ENCODE peak calls at places on chromosomes 1 and 21, in ten cellular contexts. L is endothelial cell, D is sigmoid colon, C is uterus, Z is GM13977, O is AG10803, Y is body of pancreas, B is hepatocyte, N is A549, T is foreskin keratinocyte. E is an unnamed sample.

GRCh38 chr1:41215623-41216022 is 26.5 kb downstream of the SCMH1 start:
- DNase-seq in C (no peak), Z (no peak), N (no peak), D (no peak), O (no peak), B (no peak), Y (no peak), T (no peak), L (no peak), E (no peak)

GRCh38 chr21:17492415-17493168 is 20.3 kb upstream of the CXADR start:
- DNase-seq in Y (no peak), Z (no peak), L (no peak), N (no peak), O (peak; percentile 34), T (peak; percentile 79), C (no peak), D (no peak), B (peak; percentile 19), E (no peak)

GRCh38 chr1:232045134-232045533 is 418.5 kb downstream of the DISC1 start:
- DNase-seq in B (no peak), Y (no peak), N (no peak), C (no peak), O (no peak), T (no peak), D (no peak), L (no peak), Z (no peak), E (no peak)

GRCh38 chr1:16178596-16179497 is 23.0 kb upstream of the EPHA2 start:
- DNase-seq in D (no peak), T (peak; percentile 79), B (peak; percentile 77), C (no peak), N (peak; percentile 83), Z (no peak), L (no peak), O (no peak), Y (no peak), E (no peak)

GRCh38 chr1:156111355-156111962 is 3.1 kb upstream of the LMNA start:
- DNase-seq in O (no peak), D (no peak), C (no peak), Y (no peak), B (no peak), T (no peak), N (no peak), L (no peak), Z (no peak), E (no peak)

GRCh38 chr1:55204997-55205396 is 10.2 kb downstream of the USP24 start:
- DNase-seq in N (no peak), D (no peak), L (no peak), B (no peak), O (no peak), T (no peak), Y (no peak), C (no peak), Z (peak; percentile 43), E (no peak)

GRCh38 chr1:14924455-14925325 is 228.9 kb upstream of the TMEM51 start:
- DNase-seq in Z (peak; percentile 72), L (peak; percentile 53), N (no peak), O (peak; percentile 55), C (no peak), B (peak; percentile 79), T (peak; percentile 50), D (no peak), Y (peak; percentile 64), E (peak; percentile 59)

GRCh38 chr1:56758135-56758534 is 61.1 kb downstream of the FYB2 start:
- DNase-seq in O (no peak), T (peak; percentile 33), B (peak; percentile 21), D (no peak), Y (peak; percentile 12), L (peak; percentile 9), C (no peak), Z (no peak), N (peak; percentile 5), E (peak; percentile 4)

GRCh38 chr1:236168716-236169429 is 26.5 kb downstream of the GPR137B start:
- DNase-seq in D (peak; percentile 79), Z (no peak), L (no peak), Y (no peak), T (no peak), C (peak; percentile 57), N (peak; percentile 63), B (peak; percentile 51), O (peak; percentile 23), E (no peak)

GRCh38 chr1:47416319-47417128 is 439 bp downstream of the FOXE3 start:
- DNase-seq in T (no peak), D (no peak), Z (no peak), O (no peak), C (no peak), B (no peak), L (no peak), N (no peak), Y (no peak), E (peak; percentile 56)

GRCh38 chr1:213120386-213120785 is 69.3 kb downstream of the RPS6KC1 start:
- DNase-seq in N (no peak), B (no peak), O (no peak), D (no peak), L (no peak), Y (no peak), T (no peak), Z (no peak), C (no peak), E (no peak)

GRCh38 chr1:67788251-67788796 is 44.9 kb downstream of the GNG12 start:
- DNase-seq in B (no peak), L (no peak), O (no peak), N (no peak), T (no peak), Z (no peak), C (no peak), Y (no peak), D (no peak), E (no peak)

GRCh38 chr1:31412732-31413404 is at the start of gene SERINC2:
- DNase-seq in Z (peak; percentile 83), C (no peak), Y (peak; percentile 59), D (no peak), T (no peak), L (peak; percentile 23), N (no peak), B (peak; percentile 89), O (no peak), E (peak; percentile 64)

GRCh38 chr1:52127181-52128175 is 14.4 kb upstream of the ZFYVE9 start:
- DNase-seq in N (peak; percentile 59), Z (peak; percentile 28), L (peak; percentile 28), B (peak; percentile 61), T (peak; percentile 52), O (peak; percentile 69), Y (peak; percentile 49), C (peak; percentile 32), D (no peak), E (peak; percentile 7)

GRCh38 chr1:164772635-164773034 is 213.7 kb downstream of the PBX1 start:
- DNase-seq in Y (peak; percentile 72), B (peak; percentile 79), Z (no peak), O (peak; percentile 90), D (peak; percentile 88), C (peak; percentile 87), N (peak; percentile 89), T (peak; percentile 94), L (no peak), E (no peak)

GRCh38 chr1:164773146-164773545 is 214.2 kb downstream of the PBX1 start:
- DNase-seq in Z (no peak), N (no peak), L (no peak), O (no peak), D (no peak), T (no peak), B (no peak), C (peak; percentile 9), Y (no peak), E (no peak)

GRCh38 chr1:164774819-164775654 is 216.1 kb downstream of the PBX1 start:
- DNase-seq in O (no peak), B (peak; percentile 39), T (no peak), C (peak; percentile 26), Y (peak; percentile 72), N (no peak), L (no peak), D (no peak), Z (no peak), E (peak; percentile 45)

GRCh38 chr1:164771568-164772350 is 212.8 kb downstream of the PBX1 start:
- DNase-seq in Y (peak; percentile 54), D (no peak), T (peak; percentile 93), Z (no peak), L (no peak), N (peak; percentile 76), B (peak; percentile 86), C (peak; percentile 82), O (peak; percentile 72), E (peak; percentile 45)

GRCh38 chr1:164774413-164774812 is 215.4 kb downstream of the PBX1 start:
- DNase-seq in N (no peak), Z (no peak), Y (no peak), O (no peak), T (no peak), D (no peak), C (no peak), L (no peak), B (no peak), E (no peak)
- TF ChIP-seq CTCF in N (peak; percentile 10), Z (no peak), Y (no peak), O (peak; percentile 6), T (peak; percentile 15), D (no peak), C (no peak), L (no peak), B (peak; percentile 21), E (no peak)

GRCh38 chr1:176119549-176119948 is 87.5 kb downstream of the COP1 start:
- DNase-seq in N (peak; percentile 33), T (peak; percentile 4), Z (no peak), O (peak; percentile 7), Y (no peak), B (no peak), D (no peak), C (no peak), L (no peak), E (no peak)
- TF ChIP-seq CTCF in N (peak; percentile 50), T (peak; percentile 52), Z (peak; percentile 34), O (no peak), Y (no peak), B (peak; percentile 22), D (no peak), C (no peak), L (no peak), E (no peak)

DNA sequence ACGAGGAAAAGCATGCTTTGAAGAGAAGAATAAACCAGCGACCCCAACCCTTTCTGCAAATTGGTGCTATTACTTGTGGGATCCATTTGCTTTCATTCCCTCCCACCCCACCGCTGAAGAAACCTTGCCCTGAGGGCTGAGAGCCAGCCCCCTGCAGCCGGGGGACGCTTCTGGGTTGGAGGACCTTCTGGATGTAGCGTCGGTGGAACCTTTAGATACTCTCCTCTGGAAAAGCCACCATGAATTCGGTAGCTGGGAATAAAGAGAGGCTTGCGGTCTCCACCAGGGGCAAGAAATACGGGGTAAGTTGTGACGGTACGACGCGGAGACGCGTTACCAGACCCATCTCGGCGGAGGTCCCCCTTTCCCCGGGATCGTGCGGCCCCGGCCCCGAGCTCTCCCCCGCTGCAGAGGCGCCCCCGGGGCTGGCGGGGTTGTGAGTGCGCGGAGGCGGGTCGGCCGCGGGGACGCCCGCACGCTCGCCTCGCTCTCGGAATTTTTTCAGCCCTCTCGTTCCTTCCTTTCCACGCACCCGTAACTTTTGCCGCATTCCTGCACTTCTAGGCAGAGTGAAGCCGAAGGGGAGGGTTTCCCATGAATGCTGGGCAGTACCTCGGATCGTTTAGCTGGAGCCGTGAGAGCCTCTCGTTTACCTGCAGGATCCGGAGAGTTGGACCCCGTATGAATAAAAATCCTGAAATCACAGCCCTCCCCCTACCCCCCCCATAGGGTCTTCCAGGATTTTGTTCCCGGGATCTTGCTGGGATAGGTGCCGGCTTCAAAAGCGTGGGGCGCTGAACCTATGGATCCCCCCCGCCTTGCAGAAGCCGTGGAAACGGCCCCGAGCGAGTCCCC is 628 bp downstream of the KIF26B start:
- DNase-seq in B (peak; percentile 40), T (peak; percentile 43), N (peak; percentile 32), Y (no peak), Z (peak; percentile 48), D (no peak), C (no peak), L (peak; percentile 33), O (peak; percentile 18), E (peak; percentile 65)
- TF ChIP-seq CTCF in B (peak; percentile 4), T (no peak), N (no peak), Y (no peak), Z (no peak), D (no peak), C (no peak), L (no peak), O (no peak), E (no peak)

GRCh38 chr1:23019094-23019850 is at the start of gene KDM1A:
- DNase-seq in B (peak; percentile 98), D (peak; percentile 98), N (peak; percentile 97), T (peak; percentile 94), Z (peak; percentile 95), L (peak; percentile 95), Y (peak; percentile 98), O (peak; percentile 98), C (peak; percentile 97), E (peak; percentile 97)
- TF ChIP-seq CTCF in B (peak; percentile 24), D (no peak), N (no peak), T (peak; percentile 67), Z (peak; percentile 36), L (no peak), Y (no peak), O (peak; percentile 36), C (no peak), E (no peak)